ENCODE peak calls at places on chromosome 12, in four cellular contexts. One of them, this sample, is unnamed.

GRCh38 chr12:92987362-92987761 is 58.3 kb upstream of the EEA1 start:
- DNase-seq in A549: peak; percentile 61
- DNase-seq in ovary: no peak
- DNase-seq in WTC11: no peak
- DNase-seq in this sample: no peak

GRCh38 chr12:92745874-92746553 is 43.2 kb downstream of the PLEKHG7 start:
- DNase-seq in WTC11: no peak
- DNase-seq in A549: peak; percentile 72
- DNase-seq in ovary: peak; percentile 14
- DNase-seq in this sample: no peak

GRCh38 chr12:71746983-71747611 is 7.6 kb upstream of the RAB21 start:
- DNase-seq in A549: peak; percentile 40
- DNase-seq in ovary: no peak
- DNase-seq in WTC11: peak; percentile 19
- DNase-seq in this sample: peak; percentile 34

GRCh38 chr12:77686760-77687159 is 143.9 kb upstream of the NAV3 start:
- DNase-seq in ovary: no peak
- DNase-seq in A549: no peak
- DNase-seq in WTC11: no peak
- DNase-seq in this sample: no peak

GRCh38 chr12:99131761-99132199 is 486.7 kb downstream of the APAF1 start:
- DNase-seq in WTC11: peak; percentile 75
- DNase-seq in A549: no peak
- DNase-seq in ovary: no peak
- DNase-seq in this sample: no peak

GRCh38 chr12:93954160-93955112 is 193.9 kb upstream of the PLXNC1 start:
- DNase-seq in WTC11: no peak
- DNase-seq in ovary: no peak
- DNase-seq in A549: no peak
- DNase-seq in this sample: no peak

GRCh38 chr12:118058881-118059644 is 1.9 kb downstream of the WSB2 start:
- DNase-seq in ovary: no peak
- DNase-seq in WTC11: no peak
- DNase-seq in A549: no peak
- DNase-seq in this sample: no peak

GRCh38 chr12:66035289-66035961 is 95.1 kb downstream of the LLPH start:
- DNase-seq in A549: peak; percentile 21
- DNase-seq in ovary: no peak
- DNase-seq in WTC11: no peak
- DNase-seq in this sample: no peak

GRCh38 chr12:39441189-39441962 is 1.5 kb downstream of the KIF21A start:
- DNase-seq in A549: no peak
- DNase-seq in ovary: no peak
- DNase-seq in WTC11: no peak
- DNase-seq in this sample: no peak

GRCh38 chr12:15227004-15227679 is 5.9 kb upstream of the RERG start:
- DNase-seq in WTC11: peak; percentile 47
- DNase-seq in A549: peak; percentile 33
- DNase-seq in ovary: no peak
- DNase-seq in this sample: peak; percentile 2

GRCh38 chr12:124428792-124429281 is 133.9 kb downstream of the RFLNA start:
- DNase-seq in A549: no peak
- DNase-seq in ovary: no peak
- DNase-seq in WTC11: no peak
- DNase-seq in this sample: no peak

GRCh38 chr12:64998327-64999156 is 122.6 kb downstream of the WIF1 start:
- DNase-seq in WTC11: no peak
- DNase-seq in A549: no peak
- DNase-seq in ovary: no peak
- DNase-seq in this sample: no peak

GRCh38 chr12:163406-163986 is 50.5 kb downstream of the SLC6A12 start:
- DNase-seq in ovary: no peak
- DNase-seq in WTC11: no peak
- DNase-seq in A549: no peak
- DNase-seq in this sample: no peak

GRCh38 chr12:401235-402126 is at the start of gene CCDC77:
- DNase-seq in WTC11: peak; percentile 93
- DNase-seq in ovary: peak; percentile 86
- DNase-seq in A549: peak; percentile 78
- DNase-seq in this sample: peak; percentile 88

GRCh38 chr12:25653487-25654175 is 100.5 kb upstream of the LMNTD1 start:
- DNase-seq in A549: no peak
- DNase-seq in WTC11: no peak
- DNase-seq in ovary: no peak
- DNase-seq in this sample: no peak

GRCh38 chr12:54195736-54196347 is 7.1 kb upstream of the SMUG1 start:
- DNase-seq in WTC11: no peak
- DNase-seq in A549: no peak
- DNase-seq in ovary: no peak
- DNase-seq in this sample: no peak

GRCh38 chr12:25337916-25338315 is 87.2 kb upstream of the KRAS start:
- DNase-seq in ovary: no peak
- DNase-seq in WTC11: no peak
- DNase-seq in A549: no peak
- DNase-seq in this sample: no peak

GRCh38 chr12:11186837-11187236 is at the start of gene TAS2R42:
- DNase-seq in ovary: no peak
- DNase-seq in WTC11: no peak
- DNase-seq in A549: no peak
- DNase-seq in this sample: no peak

GRCh38 chr12:132560831-132561783 is 49.3 kb downstream of the LRCOL1 start:
- DNase-seq in ovary: no peak
- DNase-seq in A549: peak; percentile 89
- DNase-seq in WTC11: peak; percentile 91
- DNase-seq in this sample: peak; percentile 64

GRCh38 chr12:132562489-132563045 is 47.8 kb downstream of the LRCOL1 start:
- DNase-seq in ovary: no peak
- DNase-seq in WTC11: no peak
- DNase-seq in A549: no peak
- DNase-seq in this sample: no peak

GRCh38 chr12:132560421-132560830 is 50.0 kb downstream of the LRCOL1 start:
- DNase-seq in A549: peak; percentile 44
- DNase-seq in WTC11: peak; percentile 49
- DNase-seq in ovary: no peak
- DNase-seq in this sample: no peak

GRCh38 chr12:132559652-132560420 is 50.5 kb downstream of the LRCOL1 start:
- DNase-seq in A549: peak; percentile 66
- DNase-seq in WTC11: peak; percentile 53
- DNase-seq in ovary: no peak
- DNase-seq in this sample: no peak

GRCh38 chr12:132561784-132562156 is 48.6 kb downstream of the LRCOL1 start:
- DNase-seq in A549: peak; percentile 75
- DNase-seq in WTC11: peak; percentile 77
- DNase-seq in ovary: no peak
- DNase-seq in this sample: no peak
- TF ChIP-seq CTCF in A549: peak; percentile 16
- TF ChIP-seq CTCF in WTC11: peak; percentile 34
- TF ChIP-seq CTCF in ovary: no peak
- TF ChIP-seq CTCF in this sample: no peak

DNA sequence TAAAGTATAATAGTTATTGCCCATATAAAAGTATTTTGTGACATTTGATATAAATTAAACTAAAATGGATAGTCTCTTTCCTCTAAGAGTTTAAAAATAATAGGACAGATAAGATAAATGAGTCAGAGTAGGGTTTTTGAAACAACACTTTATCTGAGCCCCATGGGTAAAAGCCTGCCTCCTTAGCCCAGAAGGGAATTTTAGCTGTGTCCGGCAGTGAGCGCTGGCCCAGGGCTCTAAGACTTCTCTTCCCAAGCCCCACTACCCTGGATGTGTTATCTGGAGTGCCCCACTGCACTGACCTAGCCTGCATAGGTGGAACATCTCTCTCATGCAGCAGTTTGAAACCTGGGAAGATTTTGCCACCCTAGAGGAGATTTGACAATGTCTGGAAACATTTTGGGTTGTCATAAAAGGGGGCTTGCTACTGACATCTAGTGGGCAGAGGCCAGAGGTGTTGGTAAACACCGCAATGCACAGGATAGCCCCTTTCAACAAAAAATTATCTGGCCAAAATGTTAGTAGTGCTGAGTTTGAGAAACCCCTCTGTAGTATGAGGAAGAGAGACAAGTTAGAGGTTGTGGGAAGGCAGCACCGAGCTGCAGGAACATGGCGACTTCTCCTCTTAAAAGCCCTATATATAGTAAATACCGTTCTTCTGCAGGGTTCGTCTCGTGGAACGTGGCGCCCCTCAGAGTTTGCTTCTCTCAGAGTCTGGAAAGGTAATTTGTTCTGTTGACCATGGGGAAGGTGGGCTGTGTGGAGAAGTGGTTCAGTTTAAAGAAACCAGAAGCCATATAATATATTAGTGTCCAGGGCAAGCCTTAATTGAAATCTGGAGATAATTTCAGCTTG is 29.3 kb upstream of the ATF1 start:
- DNase-seq in WTC11: peak; percentile 30
- DNase-seq in A549: peak; percentile 51
- DNase-seq in ovary: no peak
- DNase-seq in this sample: no peak
- TF ChIP-seq CTCF in WTC11: peak; percentile 34
- TF ChIP-seq CTCF in A549: peak; percentile 70
- TF ChIP-seq CTCF in ovary: peak; percentile 36
- TF ChIP-seq CTCF in this sample: peak; percentile 34

DNA sequence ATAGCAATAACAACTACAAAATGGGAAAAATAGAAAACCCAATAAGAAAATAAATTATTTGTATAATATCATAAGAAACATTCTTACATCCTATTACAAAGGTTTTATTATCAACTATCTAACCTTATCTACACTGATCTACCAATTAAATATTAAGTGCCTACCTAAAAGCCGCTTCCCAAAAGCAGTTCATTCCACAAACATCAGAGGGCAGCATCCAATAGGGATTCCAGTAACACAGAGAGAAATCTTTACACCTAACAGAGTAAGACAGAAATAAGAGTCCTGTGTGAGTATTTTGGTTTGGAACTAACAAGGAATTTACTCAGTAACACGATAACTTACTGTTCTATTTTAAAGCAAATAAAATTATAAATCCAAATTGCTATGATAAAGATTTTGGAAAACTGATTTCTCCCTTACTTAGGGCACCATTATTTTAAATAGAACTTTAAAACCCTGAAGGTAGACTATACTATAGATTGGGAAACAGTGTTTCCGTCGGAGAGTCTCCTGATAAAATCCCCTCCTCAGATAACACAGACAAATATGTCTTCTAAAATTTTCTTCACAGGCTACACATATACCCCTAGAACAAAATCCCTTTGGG is 15.0 kb downstream of the GXYLT1 start:
- DNase-seq in ovary: no peak
- DNase-seq in WTC11: no peak
- DNase-seq in A549: peak; percentile 40
- DNase-seq in this sample: no peak
- TF ChIP-seq CTCF in ovary: peak; percentile 70
- TF ChIP-seq CTCF in WTC11: peak; percentile 40
- TF ChIP-seq CTCF in A549: peak; percentile 90
- TF ChIP-seq CTCF in this sample: peak; percentile 65

DNA sequence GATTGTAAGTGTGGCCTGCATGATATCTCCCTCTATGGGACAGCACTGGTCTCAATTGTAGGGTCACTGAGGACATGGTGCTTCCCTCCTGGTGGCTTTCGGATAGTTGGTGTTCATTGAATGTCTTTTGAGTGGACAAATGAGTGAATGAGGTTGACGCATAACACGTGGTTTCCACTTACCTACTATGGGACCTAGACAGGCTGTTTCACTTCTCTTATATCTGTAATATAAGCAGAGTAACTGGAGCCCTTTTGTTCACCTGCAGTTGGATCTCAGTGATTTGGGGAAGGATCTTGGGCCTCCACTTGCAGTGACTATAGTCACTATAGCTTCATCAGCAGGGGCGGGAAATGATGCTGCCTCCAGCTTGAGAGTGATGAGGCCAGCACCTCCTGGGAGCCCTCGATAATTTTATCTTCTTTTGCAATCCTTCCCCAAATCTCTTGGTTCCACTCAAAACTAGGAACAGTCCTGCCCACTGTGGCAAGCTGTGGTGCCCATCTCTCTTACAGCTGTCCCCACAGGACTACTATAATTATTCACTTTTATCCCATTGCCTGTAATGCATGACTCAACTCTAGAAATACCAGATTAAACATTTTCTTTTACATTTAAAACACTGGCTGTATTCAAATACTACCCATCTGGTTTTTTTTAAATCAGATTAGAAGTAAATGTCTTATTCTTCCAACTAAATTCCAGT is 242.9 kb downstream of the CHST11 start:
- DNase-seq in A549: no peak
- DNase-seq in ovary: no peak
- DNase-seq in WTC11: no peak
- DNase-seq in this sample: no peak
- TF ChIP-seq CTCF in A549: no peak
- TF ChIP-seq CTCF in ovary: no peak
- TF ChIP-seq CTCF in WTC11: no peak
- TF ChIP-seq CTCF in this sample: no peak

DNA sequence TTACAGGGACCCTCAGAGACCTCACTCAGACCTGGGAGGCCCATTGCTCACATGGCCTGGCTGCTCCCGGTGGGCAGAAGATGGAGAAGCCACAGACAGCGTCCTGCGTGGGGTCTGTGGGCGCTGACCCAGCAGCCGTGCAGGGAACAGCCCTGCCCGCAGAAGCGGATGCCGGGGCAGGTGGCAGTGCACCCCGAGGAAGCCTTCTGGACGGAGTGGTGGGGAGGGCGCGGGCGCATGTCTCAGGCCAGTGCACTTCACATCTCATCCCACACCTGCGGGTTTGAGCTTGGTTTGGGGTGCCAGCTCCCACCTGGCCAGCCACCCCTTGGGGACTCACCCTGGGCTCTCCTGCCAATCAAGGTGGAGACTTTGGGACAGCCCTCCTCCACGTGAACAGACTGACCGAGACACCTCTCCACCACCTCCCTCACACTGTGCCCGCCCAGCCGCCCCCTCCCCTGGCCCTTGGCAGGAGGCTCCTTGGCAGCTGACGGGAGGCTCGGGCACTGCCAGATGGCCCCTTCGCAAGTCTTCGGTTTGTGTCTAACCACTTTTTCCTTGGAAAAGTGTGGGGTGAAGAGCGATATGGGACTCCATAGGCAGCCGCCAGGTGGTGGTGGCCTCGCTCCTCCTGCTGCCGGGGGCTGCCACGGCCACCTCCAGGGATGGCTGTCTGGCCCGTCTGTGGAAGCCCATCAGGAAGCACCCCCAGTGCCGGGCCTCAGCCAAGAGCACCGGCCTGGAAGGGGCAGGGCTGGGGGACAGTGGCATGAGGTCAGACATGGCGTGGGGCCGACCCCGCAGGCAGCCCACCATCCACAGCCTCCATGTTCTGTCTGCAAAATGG is 58.9 kb downstream of the LRCOL1 start:
- DNase-seq in ovary: no peak
- DNase-seq in A549: no peak
- DNase-seq in WTC11: no peak
- DNase-seq in this sample: no peak
- TF ChIP-seq CTCF in ovary: no peak
- TF ChIP-seq CTCF in A549: no peak
- TF ChIP-seq CTCF in WTC11: no peak
- TF ChIP-seq CTCF in this sample: no peak

GRCh38 chr12:62816624-62817023 is 118.3 kb downstream of the PPM1H start:
- DNase-seq in A549: no peak
- DNase-seq in ovary: no peak
- DNase-seq in WTC11: no peak
- DNase-seq in this sample: no peak

GRCh38 chr12:62814243-62814642 is 120.7 kb downstream of the PPM1H start:
- DNase-seq in ovary: no peak
- DNase-seq in A549: no peak
- DNase-seq in WTC11: no peak
- DNase-seq in this sample: no peak

GRCh38 chr12:62813031-62813829 is 121.7 kb downstream of the PPM1H start:
- DNase-seq in WTC11: peak; percentile 58
- DNase-seq in ovary: peak; percentile 55
- DNase-seq in A549: peak; percentile 58
- DNase-seq in this sample: peak; percentile 4

GRCh38 chr12:62817556-62818271 is 117.2 kb downstream of the PPM1H start:
- DNase-seq in WTC11: no peak
- DNase-seq in A549: no peak
- DNase-seq in ovary: peak; percentile 57
- DNase-seq in this sample: no peak
- TF ChIP-seq CTCF in WTC11: no peak
- TF ChIP-seq CTCF in A549: no peak
- TF ChIP-seq CTCF in ovary: peak; percentile 10
- TF ChIP-seq CTCF in this sample: no peak